ENCODE peak calls at places on chromosomes 7 and 10, in six cellular contexts. One of them, this sample, is unnamed.

GRCh38 chr10:29569778-29570177 is 65.0 kb downstream of the SVIL start:
- DNase-seq in mesothelial cell of epicardium: no peak
- DNase-seq in sigmoid colon: no peak
- DNase-seq in heart right ventricle: no peak
- DNase-seq in ovary: no peak
- DNase-seq in IMR-90: no peak
- DNase-seq in this sample: no peak

GRCh38 chr7:127751062-127751722 is 99.2 kb downstream of the SND1 start:
- DNase-seq in mesothelial cell of epicardium: no peak
- DNase-seq in sigmoid colon: no peak
- DNase-seq in heart right ventricle: no peak
- DNase-seq in ovary: no peak
- DNase-seq in IMR-90: peak
- DNase-seq in this sample: no peak

GRCh38 chr10:62582804-62583208 is 208.6 kb downstream of the ZNF365 start:
- DNase-seq in mesothelial cell of epicardium: no peak
- DNase-seq in sigmoid colon: peak
- DNase-seq in heart right ventricle: peak
- DNase-seq in ovary: no peak
- DNase-seq in IMR-90: peak
- DNase-seq in this sample: no peak

GRCh38 chr7:32616625-32617024 is 121.3 kb downstream of the AVL9 start:
- DNase-seq in mesothelial cell of epicardium: no peak
- DNase-seq in sigmoid colon: no peak
- DNase-seq in heart right ventricle: peak
- DNase-seq in ovary: no peak
- DNase-seq in IMR-90: peak
- DNase-seq in this sample: no peak

GRCh38 chr10:29896053-29896452 is 163.3 kb downstream of the JCAD start:
- DNase-seq in mesothelial cell of epicardium: no peak
- DNase-seq in sigmoid colon: no peak
- DNase-seq in heart right ventricle: no peak
- DNase-seq in ovary: no peak
- DNase-seq in IMR-90: peak
- DNase-seq in this sample: no peak

GRCh38 chr7:47267346-47267745 is 314.6 kb downstream of the TNS3 start:
- DNase-seq in mesothelial cell of epicardium: no peak
- DNase-seq in sigmoid colon: no peak
- DNase-seq in heart right ventricle: no peak
- DNase-seq in ovary: no peak
- DNase-seq in IMR-90: no peak
- DNase-seq in this sample: no peak

GRCh38 chr7:55570218-55570873 is 2.0 kb downstream of the VOPP1 start:
- DNase-seq in mesothelial cell of epicardium: no peak
- DNase-seq in sigmoid colon: no peak
- DNase-seq in heart right ventricle: no peak
- DNase-seq in ovary: no peak
- DNase-seq in IMR-90: no peak
- DNase-seq in this sample: peak

GRCh38 chr7:140982508-140982907 is 32.2 kb downstream of the MRPS33 start:
- DNase-seq in mesothelial cell of epicardium: no peak
- DNase-seq in sigmoid colon: no peak
- DNase-seq in heart right ventricle: no peak
- DNase-seq in ovary: no peak
- DNase-seq in IMR-90: no peak
- DNase-seq in this sample: no peak

GRCh38 chr10:131223422-131223821 is 88.1 kb downstream of the TCERG1L start:
- DNase-seq in mesothelial cell of epicardium: no peak
- DNase-seq in sigmoid colon: no peak
- DNase-seq in heart right ventricle: no peak
- DNase-seq in ovary: no peak
- DNase-seq in IMR-90: no peak
- DNase-seq in this sample: no peak

GRCh38 chr7:48384180-48384752 is 213.0 kb downstream of the ABCA13 start:
- DNase-seq in mesothelial cell of epicardium: no peak
- DNase-seq in sigmoid colon: no peak
- DNase-seq in heart right ventricle: no peak
- DNase-seq in ovary: no peak
- DNase-seq in IMR-90: no peak
- DNase-seq in this sample: no peak

GRCh38 chr10:108899686-108900085 is 1023.6 kb downstream of the XPNPEP1 start:
- DNase-seq in mesothelial cell of epicardium: no peak
- DNase-seq in sigmoid colon: no peak
- DNase-seq in heart right ventricle: no peak
- DNase-seq in ovary: no peak
- DNase-seq in IMR-90: no peak
- DNase-seq in this sample: no peak

GRCh38 chr10:35172574-35172973 is 45.9 kb downstream of the CREM start:
- DNase-seq in mesothelial cell of epicardium: no peak
- DNase-seq in sigmoid colon: peak
- DNase-seq in heart right ventricle: no peak
- DNase-seq in ovary: no peak
- DNase-seq in IMR-90: peak
- DNase-seq in this sample: no peak

GRCh38 chr10:50636576-50636975 is 12.8 kb upstream of the SGMS1 start:
- DNase-seq in mesothelial cell of epicardium: no peak
- DNase-seq in sigmoid colon: no peak
- DNase-seq in heart right ventricle: no peak
- DNase-seq in ovary: no peak
- DNase-seq in IMR-90: no peak
- DNase-seq in this sample: no peak

GRCh38 chr10:68684413-68684812 is 36.6 kb upstream of the CCAR1 start:
- DNase-seq in mesothelial cell of epicardium: no peak
- DNase-seq in sigmoid colon: no peak
- DNase-seq in heart right ventricle: no peak
- DNase-seq in ovary: no peak
- DNase-seq in IMR-90: no peak
- DNase-seq in this sample: peak

DNA sequence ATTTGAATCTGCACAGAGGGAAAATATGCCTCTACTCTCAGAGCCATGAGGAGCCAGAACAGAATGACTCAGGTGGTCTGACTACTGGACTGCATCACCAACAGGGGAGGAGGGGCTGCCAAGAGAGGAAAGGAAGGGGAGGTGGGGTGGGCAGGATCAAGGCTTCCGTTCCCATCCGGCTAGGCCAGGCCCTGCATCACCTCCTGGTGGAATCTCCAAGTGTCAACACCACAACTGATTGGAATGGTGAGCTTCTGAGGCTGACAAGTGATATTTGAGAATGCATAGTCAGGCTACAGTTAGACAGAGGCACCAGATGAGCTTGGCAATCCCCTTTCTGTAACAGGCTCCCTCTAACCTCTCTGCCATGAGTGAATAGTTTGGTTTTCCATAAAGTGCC is 10.4 kb upstream of the GPR26 start:
- DNase-seq in mesothelial cell of epicardium: no peak
- DNase-seq in sigmoid colon: peak
- DNase-seq in heart right ventricle: no peak
- DNase-seq in ovary: no peak
- DNase-seq in IMR-90: no peak
- DNase-seq in this sample: no peak
- TF ChIP-seq CTCF in mesothelial cell of epicardium: no peak
- TF ChIP-seq CTCF in sigmoid colon: no peak
- TF ChIP-seq CTCF in heart right ventricle: no peak
- TF ChIP-seq CTCF in ovary: no peak
- TF ChIP-seq CTCF in IMR-90: no peak
- TF ChIP-seq CTCF in this sample: no peak

DNA sequence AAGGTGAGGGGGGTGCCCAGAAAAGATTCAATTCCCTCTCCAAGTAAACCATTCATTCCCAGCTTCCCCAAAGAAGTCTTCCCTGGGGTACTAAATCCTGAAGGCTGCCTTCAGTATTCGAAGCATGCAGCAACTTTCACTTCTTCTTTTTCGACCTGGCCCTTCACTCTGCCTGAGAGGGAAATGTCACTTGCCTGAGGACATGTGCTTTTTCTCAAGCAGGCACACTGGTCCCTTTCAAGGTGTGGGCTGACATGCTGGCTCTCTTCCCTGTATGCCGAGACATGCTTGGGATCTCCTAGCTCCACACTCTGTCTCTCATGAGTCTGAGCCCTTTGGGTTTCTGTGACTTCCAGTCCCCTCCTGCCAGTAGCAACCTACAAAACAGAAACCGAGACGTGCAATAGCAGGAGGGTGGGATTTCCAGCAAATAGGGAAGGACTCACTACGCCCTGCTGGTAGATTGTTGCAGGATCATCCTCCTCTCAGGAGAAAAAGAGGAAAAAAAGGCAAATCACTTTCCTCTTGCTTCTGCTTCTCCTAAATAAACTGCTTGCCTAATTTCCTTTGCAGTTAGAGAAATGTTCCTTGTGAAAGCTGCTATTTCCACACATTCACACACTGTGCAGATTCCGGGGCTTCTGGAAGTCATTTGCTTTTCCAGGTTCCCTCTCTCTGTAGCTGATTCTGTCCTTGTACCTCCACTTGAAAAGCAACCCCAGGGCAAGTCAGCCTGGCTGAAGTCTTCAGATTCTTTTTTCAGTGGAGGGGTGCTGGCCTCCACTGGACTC is 33.4 kb downstream of the FIGNL1 start:
- DNase-seq in mesothelial cell of epicardium: no peak
- DNase-seq in sigmoid colon: no peak
- DNase-seq in heart right ventricle: no peak
- DNase-seq in ovary: no peak
- DNase-seq in IMR-90: no peak
- DNase-seq in this sample: peak
- TF ChIP-seq CTCF in mesothelial cell of epicardium: no peak
- TF ChIP-seq CTCF in sigmoid colon: no peak
- TF ChIP-seq CTCF in heart right ventricle: no peak
- TF ChIP-seq CTCF in ovary: no peak
- TF ChIP-seq CTCF in IMR-90: no peak
- TF ChIP-seq CTCF in this sample: no peak

GRCh38 chr10:73653701-73654100 is 2.1 kb downstream of the SYNPO2L start:
- DNase-seq in mesothelial cell of epicardium: no peak
- DNase-seq in sigmoid colon: no peak
- DNase-seq in heart right ventricle: no peak
- DNase-seq in ovary: no peak
- DNase-seq in IMR-90: peak
- DNase-seq in this sample: peak
- TF ChIP-seq CTCF in mesothelial cell of epicardium: no peak
- TF ChIP-seq CTCF in sigmoid colon: no peak
- TF ChIP-seq CTCF in heart right ventricle: peak
- TF ChIP-seq CTCF in ovary: no peak
- TF ChIP-seq CTCF in IMR-90: peak
- TF ChIP-seq CTCF in this sample: peak

GRCh38 chr7:142595816-142596516 is 153.3 kb upstream of the PRSS1 start:
- DNase-seq in mesothelial cell of epicardium: no peak
- DNase-seq in sigmoid colon: no peak
- DNase-seq in heart right ventricle: no peak
- DNase-seq in ovary: no peak
- DNase-seq in IMR-90: no peak
- DNase-seq in this sample: no peak
- TF ChIP-seq CTCF in mesothelial cell of epicardium: no peak
- TF ChIP-seq CTCF in sigmoid colon: no peak
- TF ChIP-seq CTCF in heart right ventricle: no peak
- TF ChIP-seq CTCF in ovary: no peak
- TF ChIP-seq CTCF in IMR-90: no peak
- TF ChIP-seq CTCF in this sample: no peak

DNA sequence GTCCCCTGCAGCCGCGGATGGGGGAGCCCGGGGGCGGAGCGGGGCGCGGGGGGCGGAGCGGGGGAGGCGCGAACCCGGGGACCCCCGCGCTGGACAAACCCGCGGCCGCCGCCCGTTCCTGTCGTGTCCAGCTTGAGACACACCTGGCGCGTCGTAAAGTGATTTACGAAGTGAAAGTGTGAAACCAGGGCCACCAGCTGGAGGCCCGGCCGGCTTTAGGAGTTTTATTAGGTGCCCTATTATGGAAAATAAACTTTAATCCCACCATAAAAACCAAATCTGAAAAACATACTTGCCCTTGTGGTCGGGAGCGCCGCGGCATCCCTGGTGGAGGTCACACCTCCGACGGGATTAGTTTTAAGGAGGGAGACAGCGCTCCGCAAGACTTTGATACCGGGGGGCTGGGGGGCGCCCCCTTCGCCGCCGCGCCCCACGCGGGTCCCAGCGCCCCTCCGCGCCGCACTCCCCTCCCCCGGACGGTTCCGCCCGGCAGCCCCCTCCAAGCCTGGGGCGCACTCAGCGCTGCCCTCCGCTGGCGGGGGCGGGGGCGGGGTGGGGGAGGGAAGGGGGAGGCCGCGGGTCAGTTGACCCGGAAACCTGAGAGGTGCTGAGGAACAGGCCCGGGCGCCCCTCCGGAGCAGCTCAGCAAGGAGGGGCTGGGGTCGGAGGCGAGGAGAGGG is 10.3 kb downstream of the MNX1 start:
- DNase-seq in mesothelial cell of epicardium: no peak
- DNase-seq in sigmoid colon: no peak
- DNase-seq in heart right ventricle: no peak
- DNase-seq in ovary: no peak
- DNase-seq in IMR-90: no peak
- DNase-seq in this sample: peak
- TF ChIP-seq CTCF in mesothelial cell of epicardium: no peak
- TF ChIP-seq CTCF in sigmoid colon: no peak
- TF ChIP-seq CTCF in heart right ventricle: no peak
- TF ChIP-seq CTCF in ovary: no peak
- TF ChIP-seq CTCF in IMR-90: no peak
- TF ChIP-seq CTCF in this sample: no peak

GRCh38 chr10:129873351-129873750 is 90.7 kb downstream of the EBF3 start:
- DNase-seq in mesothelial cell of epicardium: no peak
- DNase-seq in sigmoid colon: no peak
- DNase-seq in heart right ventricle: no peak
- DNase-seq in ovary: no peak
- DNase-seq in IMR-90: no peak
- DNase-seq in this sample: no peak

GRCh38 chr10:129881641-129882040 is 82.4 kb downstream of the EBF3 start:
- DNase-seq in mesothelial cell of epicardium: no peak
- DNase-seq in sigmoid colon: no peak
- DNase-seq in heart right ventricle: no peak
- DNase-seq in ovary: no peak
- DNase-seq in IMR-90: no peak
- DNase-seq in this sample: no peak

GRCh38 chr10:129880191-129880590 is 83.9 kb downstream of the EBF3 start:
- DNase-seq in mesothelial cell of epicardium: no peak
- DNase-seq in sigmoid colon: no peak
- DNase-seq in heart right ventricle: no peak
- DNase-seq in ovary: no peak
- DNase-seq in IMR-90: no peak
- DNase-seq in this sample: no peak

GRCh38 chr10:129875993-129876727 is 87.9 kb downstream of the EBF3 start:
- DNase-seq in mesothelial cell of epicardium: no peak
- DNase-seq in sigmoid colon: no peak
- DNase-seq in heart right ventricle: no peak
- DNase-seq in ovary: no peak
- DNase-seq in IMR-90: no peak
- DNase-seq in this sample: no peak

DNA sequence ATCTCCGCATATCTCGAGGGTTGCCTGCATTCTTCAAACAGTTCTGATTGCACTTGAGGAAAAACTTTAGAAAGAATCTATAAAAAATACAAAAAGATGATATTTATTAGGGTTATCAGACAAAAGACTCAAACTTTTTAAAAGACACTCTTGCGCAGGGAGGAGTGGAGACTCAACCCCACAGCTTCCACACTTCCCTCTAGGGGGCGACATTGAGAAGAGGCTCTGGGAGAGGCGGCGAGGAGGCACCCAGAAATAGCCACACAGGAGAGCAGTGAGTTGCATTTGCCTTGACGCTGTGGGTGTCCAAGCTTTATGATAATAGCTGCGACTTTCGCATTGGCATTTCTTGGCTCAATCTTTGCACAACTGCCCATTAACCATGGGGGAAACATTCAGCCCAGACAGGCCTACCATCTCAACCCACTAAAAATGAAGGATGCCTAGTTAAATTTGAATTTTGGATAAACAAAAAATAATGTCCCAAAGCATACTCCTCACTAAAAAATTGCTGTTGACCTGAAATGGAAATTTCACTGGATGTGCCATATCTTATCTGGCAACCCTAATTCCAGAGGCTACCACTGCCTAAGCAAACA is 86.2 kb downstream of the EBF3 start:
- DNase-seq in mesothelial cell of epicardium: no peak
- DNase-seq in sigmoid colon: no peak
- DNase-seq in heart right ventricle: no peak
- DNase-seq in ovary: no peak
- DNase-seq in IMR-90: no peak
- DNase-seq in this sample: peak
- TF ChIP-seq CTCF in mesothelial cell of epicardium: peak
- TF ChIP-seq CTCF in sigmoid colon: no peak
- TF ChIP-seq CTCF in heart right ventricle: peak
- TF ChIP-seq CTCF in ovary: no peak
- TF ChIP-seq CTCF in IMR-90: no peak
- TF ChIP-seq CTCF in this sample: peak

This sample was measured in GM13976.